ENCODE peak calls at places on chromosomes 3 and 15, in eight cellular contexts. E, Q, Y, T, D, N, B and G are unnamed samples.

GRCh38 chr15:49809894-49810594 is 189.2 kb downstream of the DTWD1 start:
- DNase-seq in E (no peak), Q (no peak), Y (no peak), T (no peak), D (no peak), N (no peak), B (no peak), G (peak)

GRCh38 chr3:139259398-139259797 is 84.4 kb upstream of the MRPS22 start:
- DNase-seq in E (no peak), Q (no peak), Y (no peak), T (no peak), D (no peak), N (no peak), B (no peak), G (no peak)

GRCh38 chr3:14324224-14324944 is 78.0 kb upstream of the SLC6A6 start:
- DNase-seq in E (peak), Q (no peak), Y (no peak), T (no peak), D (peak), N (no peak), B (peak), G (peak)

GRCh38 chr3:197750863-197751737 is 1.4 kb downstream of the FYTTD1 start:
- DNase-seq in E (peak), Q (no peak), Y (peak), T (peak), D (peak), N (peak), B (peak), G (peak)

GRCh38 chr3:50340404-50341329 is at the start of gene RASSF1:
- DNase-seq in E (peak), Q (peak), Y (no peak), T (peak), D (no peak), N (peak), B (no peak), G (peak)

GRCh38 chr3:12428131-12428530 is 56.1 kb upstream of the TSEN2 start:
- DNase-seq in E (no peak), Q (no peak), Y (no peak), T (no peak), D (no peak), N (no peak), B (no peak), G (no peak)

GRCh38 chr3:140219923-140220452 is 285.0 kb downstream of the CLSTN2 start:
- DNase-seq in E (no peak), Q (no peak), Y (no peak), T (no peak), D (peak), N (no peak), B (peak), G (peak)

GRCh38 chr3:36969540-36970432 is 23.1 kb downstream of the EPM2AIP1 start:
- DNase-seq in E (peak), Q (no peak), Y (peak), T (peak), D (peak), N (no peak), B (peak), G (peak)

GRCh38 chr3:154316974-154317767 is 7.1 kb downstream of the DHX36 start:
- DNase-seq in E (peak), Q (no peak), Y (no peak), T (no peak), D (no peak), N (no peak), B (no peak), G (no peak)

GRCh38 chr3:58102371-58102750 is 94.1 kb downstream of the FLNB start:
- DNase-seq in E (no peak), Q (no peak), Y (no peak), T (no peak), D (no peak), N (no peak), B (peak), G (peak)

GRCh38 chr3:138381950-138382715 is 33.8 kb downstream of the MRAS start:
- DNase-seq in E (peak), Q (no peak), Y (peak), T (no peak), D (peak), N (no peak), B (peak), G (peak)

GRCh38 chr15:51992953-51993352 is 21.4 kb upstream of the LEO1 start:
- DNase-seq in E (peak), Q (no peak), Y (no peak), T (no peak), D (no peak), N (no peak), B (peak), G (no peak)

GRCh38 chr15:71804695-71805470 is 5.5 kb upstream of the NR2E3 start:
- DNase-seq in E (no peak), Q (no peak), Y (no peak), T (no peak), D (no peak), N (no peak), B (peak), G (no peak)

GRCh38 chr3:41673643-41674042 is 288.3 kb downstream of the ULK4 start:
- DNase-seq in E (peak), Q (no peak), Y (peak), T (no peak), D (peak), N (no peak), B (no peak), G (no peak)

GRCh38 chr3:190560284-190560895 is 46.5 kb downstream of the IL1RAP start:
- DNase-seq in E (no peak), Q (no peak), Y (no peak), T (no peak), D (no peak), N (no peak), B (peak), G (no peak)